ENCODE peak calls at places on chromosomes 5 and 9, in five cellular contexts. C is tibial nerve, Z is foreskin keratinocyte, I is foreskin fibroblast, B is fibroblast of pulmonary artery. U is an unnamed sample.

GRCh38 chr9:95181226-95181818 is 136.2 kb downstream of the FANCC start:
- DNase-seq in C (no peak), Z (no peak), I (peak; percentile 53), B (peak; percentile 41), U (no peak)

GRCh38 chr5:82821978-82822927 is 254.9 kb downstream of the TMEM167A start:
- DNase-seq in C (no peak), Z (no peak), I (peak; percentile 32), B (peak; percentile 65), U (no peak)

GRCh38 chr9:128001411-128002298 is 20.9 kb upstream of the EEIG1 start:
- DNase-seq in C (no peak), Z (peak; percentile 52), I (peak; percentile 91), B (peak; percentile 82), U (peak; percentile 27)

GRCh38 chr5:143029293-143029692 is 259.1 kb downstream of the ARHGAP26 start:
- DNase-seq in C (no peak), Z (no peak), I (no peak), B (no peak), U (no peak)

GRCh38 chr9:106653111-106653697 is 209.8 kb upstream of the ZNF462 start:
- DNase-seq in C (peak; percentile 51), Z (no peak), I (no peak), B (no peak), U (no peak)

GRCh38 chr5:177311361-177311722 is 356 bp downstream of the MXD3 start:
- DNase-seq in C (no peak), Z (no peak), I (peak; percentile 53), B (no peak), U (peak; percentile 51)

GRCh38 chr5:64183956-64184355 is 18.3 kb downstream of the RNF180 start:
- DNase-seq in C (no peak), Z (no peak), I (no peak), B (no peak), U (no peak)

GRCh38 chr5:180799194-180799593 is 3.4 kb downstream of the MGAT1 start:
- DNase-seq in C (no peak), Z (peak; percentile 10), I (no peak), B (no peak), U (peak; percentile 50)

GRCh38 chr5:2187687-2188086 is 305.0 kb upstream of the IRX4 start:
- DNase-seq in C (no peak), Z (no peak), I (no peak), B (no peak), U (no peak)

GRCh38 chr5:136082390-136083193 is 50.1 kb upstream of the SMAD5 start:
- DNase-seq in C (peak; percentile 88), Z (peak; percentile 36), I (peak; percentile 90), B (peak; percentile 84), U (peak; percentile 88)

GRCh38 chr5:81391-82021 is 10.5 kb upstream of the PLEKHG4B start:
- DNase-seq in C (no peak), Z (no peak), I (no peak), B (no peak), U (no peak)

GRCh38 chr9:68949271-68950000 is 64.5 kb downstream of the PRKACG start:
- DNase-seq in C (no peak), Z (peak; percentile 32), I (no peak), B (peak; percentile 31), U (no peak)
- TF ChIP-seq CTCF in C (no peak), Z (peak; percentile 41), I (no peak), B (peak; percentile 25), U (no peak)

GRCh38 chr5:73434461-73434860 is 14.1 kb downstream of the FOXD1 start:
- DNase-seq in C (no peak), Z (no peak), I (no peak), B (no peak), U (no peak)
- TF ChIP-seq CTCF in C (no peak), Z (peak; percentile 23), I (no peak), B (no peak), U (peak; percentile 13)

DNA sequence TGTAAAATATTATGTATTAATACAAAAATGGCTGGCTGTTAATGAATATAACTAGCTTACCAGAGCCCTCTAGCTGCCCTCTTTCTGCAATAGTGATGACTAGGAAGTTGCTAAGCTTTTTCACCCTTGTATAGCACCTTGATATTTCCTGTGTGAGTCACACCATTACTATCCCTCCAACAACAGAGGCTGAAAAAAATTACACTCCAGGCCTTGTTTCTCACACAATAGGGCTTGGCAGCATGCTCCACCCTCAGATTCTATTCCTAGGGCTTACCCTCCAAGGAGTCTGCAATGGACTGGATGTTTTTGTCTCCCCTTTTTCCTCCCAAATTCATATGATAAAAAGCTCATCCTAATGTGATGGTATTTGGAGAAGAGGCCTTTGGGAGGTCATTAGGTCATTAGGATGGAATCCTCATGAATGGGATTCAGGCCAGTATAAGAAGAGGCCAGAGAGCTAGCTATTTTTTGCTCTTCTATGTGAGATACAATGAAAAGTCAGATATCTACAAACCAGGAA is 184.6 kb upstream of the MAP1B start:
- DNase-seq in C (no peak), Z (peak; percentile 95), I (peak; percentile 36), B (peak; percentile 90), U (no peak)
- TF ChIP-seq CTCF in C (no peak), Z (peak; percentile 82), I (no peak), B (peak; percentile 14), U (no peak)

DNA sequence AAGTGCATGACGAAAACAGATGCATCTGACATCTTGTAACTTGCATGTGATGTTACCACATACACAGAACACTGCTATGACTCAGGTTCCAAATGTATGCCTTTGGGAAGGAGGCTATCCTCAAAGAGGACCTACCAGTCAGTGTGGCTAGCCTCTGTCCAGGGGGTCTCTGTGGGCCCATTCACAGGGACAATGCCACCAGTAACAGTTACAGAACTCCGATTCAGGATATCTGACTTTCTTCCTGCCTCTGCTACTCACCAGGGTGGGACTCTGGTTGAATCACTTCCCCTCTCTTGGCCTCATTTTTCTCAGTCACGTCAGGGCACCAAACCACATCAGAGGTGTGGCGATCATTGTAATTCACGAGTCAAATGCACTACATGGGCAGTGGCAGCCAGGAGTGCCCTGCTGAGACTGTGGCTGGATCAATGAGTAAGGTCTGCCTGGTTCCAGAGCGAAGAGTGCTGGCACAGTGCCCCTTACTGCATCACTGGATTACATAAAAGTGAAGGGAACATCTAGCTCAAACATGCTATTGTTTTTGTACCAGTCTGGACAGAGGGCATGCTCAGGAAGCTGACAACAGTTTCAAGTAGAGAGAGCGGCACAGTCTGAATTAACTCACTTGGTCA is 13.2 kb downstream of the ATOX1 start:
- DNase-seq in C (peak; percentile 54), Z (peak; percentile 97), I (peak; percentile 96), B (peak; percentile 84), U (no peak)
- TF ChIP-seq CTCF in C (no peak), Z (peak; percentile 33), I (no peak), B (no peak), U (no peak)